ENCODE peak calls at places on chromosomes 7 and 10, in six cellular contexts. One of them, this sample, is unnamed.

GRCh38 chr10:101655581-101655980 is 39.4 kb downstream of the FBXW4 start:
- DNase-seq in cardiac muscle cell: peak; percentile 31
- DNase-seq in GM12864: no peak
- DNase-seq in CD8-positive, alpha-beta memory T cell: no peak
- DNase-seq in GM13977: no peak
- DNase-seq in HuH-7: no peak
- DNase-seq in this sample: no peak

GRCh38 chr10:34186740-34187139 is 628.4 kb downstream of the PARD3 start:
- DNase-seq in cardiac muscle cell: no peak
- DNase-seq in GM12864: no peak
- DNase-seq in CD8-positive, alpha-beta memory T cell: no peak
- DNase-seq in GM13977: no peak
- DNase-seq in HuH-7: no peak
- DNase-seq in this sample: no peak

GRCh38 chr7:157429001-157429679 is 92.3 kb downstream of the DNAJB6 start:
- DNase-seq in cardiac muscle cell: no peak
- DNase-seq in GM12864: no peak
- DNase-seq in CD8-positive, alpha-beta memory T cell: no peak
- DNase-seq in GM13977: no peak
- DNase-seq in HuH-7: no peak
- DNase-seq in this sample: no peak

GRCh38 chr10:110642980-110643655 is 1.0 kb upstream of the RBM20 start:
- DNase-seq in cardiac muscle cell: no peak
- DNase-seq in GM12864: no peak
- DNase-seq in CD8-positive, alpha-beta memory T cell: no peak
- DNase-seq in GM13977: peak; percentile 19
- DNase-seq in HuH-7: no peak
- DNase-seq in this sample: no peak

GRCh38 chr7:139118234-139118802 is 8.8 kb upstream of the ZC3HAV1 start:
- DNase-seq in cardiac muscle cell: peak; percentile 41
- DNase-seq in GM12864: peak; percentile 79
- DNase-seq in CD8-positive, alpha-beta memory T cell: no peak
- DNase-seq in GM13977: peak; percentile 55
- DNase-seq in HuH-7: no peak
- DNase-seq in this sample: no peak

GRCh38 chr10:6737080-6737641 is 157.1 kb upstream of the PRKCQ start:
- DNase-seq in cardiac muscle cell: peak; percentile 32
- DNase-seq in GM12864: no peak
- DNase-seq in CD8-positive, alpha-beta memory T cell: no peak
- DNase-seq in GM13977: no peak
- DNase-seq in HuH-7: no peak
- DNase-seq in this sample: no peak

GRCh38 chr10:127195041-127195506 is 1.3 kb downstream of the INSYN2A start:
- DNase-seq in cardiac muscle cell: peak; percentile 7
- DNase-seq in GM12864: no peak
- DNase-seq in CD8-positive, alpha-beta memory T cell: no peak
- DNase-seq in GM13977: no peak
- DNase-seq in HuH-7: no peak
- DNase-seq in this sample: no peak

GRCh38 chr7:7870590-7870989 is 98.0 kb upstream of the GLCCI1 start:
- DNase-seq in cardiac muscle cell: no peak
- DNase-seq in GM12864: no peak
- DNase-seq in CD8-positive, alpha-beta memory T cell: no peak
- DNase-seq in GM13977: no peak
- DNase-seq in HuH-7: no peak
- DNase-seq in this sample: no peak

GRCh38 chr7:50821457-50821977 is 38.8 kb upstream of the GRB10 start:
- DNase-seq in cardiac muscle cell: peak; percentile 41
- DNase-seq in GM12864: no peak
- DNase-seq in CD8-positive, alpha-beta memory T cell: no peak
- DNase-seq in GM13977: no peak
- DNase-seq in HuH-7: no peak
- DNase-seq in this sample: no peak

GRCh38 chr7:39709768-39710291 is 86.5 kb downstream of the RALA start:
- DNase-seq in cardiac muscle cell: peak; percentile 95
- DNase-seq in GM12864: no peak
- DNase-seq in CD8-positive, alpha-beta memory T cell: no peak
- DNase-seq in GM13977: peak; percentile 38
- DNase-seq in HuH-7: no peak
- DNase-seq in this sample: no peak

GRCh38 chr7:18235819-18236218 is 208.2 kb upstream of the PRPS1L1 start:
- DNase-seq in cardiac muscle cell: no peak
- DNase-seq in GM12864: no peak
- DNase-seq in CD8-positive, alpha-beta memory T cell: no peak
- DNase-seq in GM13977: no peak
- DNase-seq in HuH-7: no peak
- DNase-seq in this sample: no peak

GRCh38 chr10:69375307-69376151 is 41.2 kb downstream of the TACR2 start:
- DNase-seq in cardiac muscle cell: peak; percentile 78
- DNase-seq in GM12864: no peak
- DNase-seq in CD8-positive, alpha-beta memory T cell: no peak
- DNase-seq in GM13977: no peak
- DNase-seq in HuH-7: no peak
- DNase-seq in this sample: no peak

GRCh38 chr10:68184546-68184945 is 47.4 kb downstream of the ATOH7 start:
- DNase-seq in cardiac muscle cell: peak; percentile 21
- DNase-seq in GM12864: no peak
- DNase-seq in CD8-positive, alpha-beta memory T cell: no peak
- DNase-seq in GM13977: no peak
- DNase-seq in HuH-7: no peak
- DNase-seq in this sample: no peak

GRCh38 chr10:100864981-100865380 is 47.8 kb upstream of the SLF2 start:
- DNase-seq in cardiac muscle cell: no peak
- DNase-seq in GM12864: no peak
- DNase-seq in CD8-positive, alpha-beta memory T cell: no peak
- DNase-seq in GM13977: no peak
- DNase-seq in HuH-7: no peak
- DNase-seq in this sample: no peak

GRCh38 chr10:95275726-95276366 is 15.0 kb downstream of the PDLIM1 start:
- DNase-seq in cardiac muscle cell: peak; percentile 82
- DNase-seq in GM12864: no peak
- DNase-seq in CD8-positive, alpha-beta memory T cell: no peak
- DNase-seq in GM13977: no peak
- DNase-seq in HuH-7: no peak
- DNase-seq in this sample: no peak

GRCh38 chr7:36906448-36906847 is 182.2 kb upstream of the AOAH start:
- DNase-seq in cardiac muscle cell: no peak
- DNase-seq in GM12864: no peak
- DNase-seq in CD8-positive, alpha-beta memory T cell: no peak
- DNase-seq in GM13977: no peak
- DNase-seq in HuH-7: no peak
- DNase-seq in this sample: no peak

GRCh38 chr7:38760226-38760625 is 129.1 kb upstream of the AMPH start:
- DNase-seq in cardiac muscle cell: no peak
- DNase-seq in GM12864: no peak
- DNase-seq in CD8-positive, alpha-beta memory T cell: no peak
- DNase-seq in GM13977: no peak
- DNase-seq in HuH-7: no peak
- DNase-seq in this sample: no peak

GRCh38 chr10:27445070-27445469 is 59.0 kb upstream of the RAB18 start:
- DNase-seq in cardiac muscle cell: no peak
- DNase-seq in GM12864: no peak
- DNase-seq in CD8-positive, alpha-beta memory T cell: no peak
- DNase-seq in GM13977: no peak
- DNase-seq in HuH-7: no peak
- DNase-seq in this sample: no peak

GRCh38 chr10:91797077-91797690 is 1.0 kb upstream of the TNKS2 start:
- DNase-seq in cardiac muscle cell: no peak
- DNase-seq in GM12864: no peak
- DNase-seq in CD8-positive, alpha-beta memory T cell: no peak
- DNase-seq in GM13977: no peak
- DNase-seq in HuH-7: no peak
- DNase-seq in this sample: no peak

GRCh38 chr7:137408096-137408495 is 64.6 kb upstream of the PTN start:
- DNase-seq in cardiac muscle cell: no peak
- DNase-seq in GM12864: no peak
- DNase-seq in CD8-positive, alpha-beta memory T cell: no peak
- DNase-seq in GM13977: no peak
- DNase-seq in HuH-7: no peak
- DNase-seq in this sample: no peak

GRCh38 chr7:105885386-105886111 is 9.2 kb upstream of the ATXN7L1 start:
- DNase-seq in cardiac muscle cell: peak; percentile 19
- DNase-seq in GM12864: no peak
- DNase-seq in CD8-positive, alpha-beta memory T cell: no peak
- DNase-seq in GM13977: no peak
- DNase-seq in HuH-7: no peak
- DNase-seq in this sample: peak; percentile 42

GRCh38 chr7:10802526-10802925 is 171.1 kb upstream of the PHF14 start:
- DNase-seq in cardiac muscle cell: peak; percentile 34
- DNase-seq in GM12864: no peak
- DNase-seq in CD8-positive, alpha-beta memory T cell: no peak
- DNase-seq in GM13977: no peak
- DNase-seq in HuH-7: no peak
- DNase-seq in this sample: no peak

GRCh38 chr7:42736931-42737330 is 174.9 kb downstream of the C7orf25 start:
- DNase-seq in cardiac muscle cell: no peak
- DNase-seq in GM12864: no peak
- DNase-seq in CD8-positive, alpha-beta memory T cell: no peak
- DNase-seq in GM13977: no peak
- DNase-seq in HuH-7: peak; percentile 12
- DNase-seq in this sample: no peak

GRCh38 chr7:105839271-105839670 is 37.1 kb downstream of the ATXN7L1 start:
- DNase-seq in cardiac muscle cell: no peak
- DNase-seq in GM12864: no peak
- DNase-seq in CD8-positive, alpha-beta memory T cell: no peak
- DNase-seq in GM13977: no peak
- DNase-seq in HuH-7: no peak
- DNase-seq in this sample: no peak

GRCh38 chr7:133853706-133854276 is 273.3 kb upstream of the LRGUK start:
- DNase-seq in cardiac muscle cell: peak; percentile 68
- DNase-seq in GM12864: no peak
- DNase-seq in CD8-positive, alpha-beta memory T cell: no peak
- DNase-seq in GM13977: no peak
- DNase-seq in HuH-7: peak; percentile 59
- DNase-seq in this sample: no peak

GRCh38 chr7:31122649-31123058 is 70.5 kb downstream of the ADCYAP1R1 start:
- DNase-seq in cardiac muscle cell: peak; percentile 95
- DNase-seq in GM12864: peak; percentile 15
- DNase-seq in CD8-positive, alpha-beta memory T cell: no peak
- DNase-seq in GM13977: peak; percentile 57
- DNase-seq in HuH-7: peak; percentile 54
- DNase-seq in this sample: peak; percentile 49

GRCh38 chr10:72177454-72177853 is 38.4 kb upstream of the ANAPC16 start:
- DNase-seq in cardiac muscle cell: no peak
- DNase-seq in GM12864: no peak
- DNase-seq in CD8-positive, alpha-beta memory T cell: no peak
- DNase-seq in GM13977: no peak
- DNase-seq in HuH-7: no peak
- DNase-seq in this sample: no peak

GRCh38 chr7:149883452-149883861 is 9.7 kb downstream of the ATP6V0E2 start:
- DNase-seq in cardiac muscle cell: peak; percentile 60
- DNase-seq in GM12864: no peak
- DNase-seq in CD8-positive, alpha-beta memory T cell: no peak
- DNase-seq in GM13977: peak; percentile 63
- DNase-seq in HuH-7: peak; percentile 76
- DNase-seq in this sample: peak; percentile 53

GRCh38 chr10:25666276-25666675 is 267.8 kb upstream of the MYO3A start:
- DNase-seq in cardiac muscle cell: peak; percentile 82
- DNase-seq in GM12864: no peak
- DNase-seq in CD8-positive, alpha-beta memory T cell: no peak
- DNase-seq in GM13977: no peak
- DNase-seq in HuH-7: no peak
- DNase-seq in this sample: no peak

GRCh38 chr10:43681721-43682120 is 33.0 kb upstream of the ZNF32 start:
- DNase-seq in cardiac muscle cell: no peak
- DNase-seq in GM12864: no peak
- DNase-seq in CD8-positive, alpha-beta memory T cell: no peak
- DNase-seq in GM13977: no peak
- DNase-seq in HuH-7: no peak
- DNase-seq in this sample: no peak

GRCh38 chr10:13560597-13560996 is 26.2 kb upstream of the PRPF18 start:
- DNase-seq in cardiac muscle cell: peak; percentile 24
- DNase-seq in GM12864: no peak
- DNase-seq in CD8-positive, alpha-beta memory T cell: no peak
- DNase-seq in GM13977: no peak
- DNase-seq in HuH-7: no peak
- DNase-seq in this sample: no peak

GRCh38 chr10:65346466-65346865 is 1579.4 kb upstream of the LRRTM3 start:
- DNase-seq in cardiac muscle cell: no peak
- DNase-seq in GM12864: no peak
- DNase-seq in CD8-positive, alpha-beta memory T cell: no peak
- DNase-seq in GM13977: no peak
- DNase-seq in HuH-7: no peak
- DNase-seq in this sample: no peak